ENCODE peak calls at places on chromosomes 16 and 17, in nine cellular contexts. S, J, G, X, T, C, W, E and K are unnamed samples. For H3K36me3, the result is how much of the 10 kb centered on the place peaks cover.

GRCh38 chr17:48628641-48629410 is 2.7 kb upstream of the HOXB9 start:
- DNase-seq in S (peak), J (no peak), G (no peak), X (no peak), T (no peak), C (no peak), W (no peak), E (no peak), K (no peak)

GRCh38 chr17:82831818-82832200 is 8.0 kb downstream of the ZNF750 start:
- DNase-seq in S (peak), J (no peak), G (peak), X (no peak), T (no peak), C (no peak), W (no peak), E (no peak), K (no peak)

GRCh38 chr17:17778308-17779014 is 58.3 kb downstream of the SREBF1 start:
- DNase-seq in S (no peak), J (peak), G (no peak), X (no peak), T (no peak), C (peak), W (no peak), E (no peak), K (no peak)

GRCh38 chr17:16150251-16150859 is 65.0 kb downstream of the NCOR1 start:
- DNase-seq in S (no peak), J (peak), G (no peak), X (no peak), T (no peak), C (no peak), W (no peak), E (no peak), K (no peak)

GRCh38 chr17:73697872-73698271 is 53.6 kb upstream of the SDK2 start:
- DNase-seq in S (no peak), J (no peak), G (no peak), X (no peak), T (no peak), C (no peak), W (no peak), E (no peak), K (peak)

GRCh38 chr16:27364493-27365141 is 37.4 kb upstream of the IL21R start:
- DNase-seq in S (no peak), J (no peak), G (no peak), X (peak), T (no peak), C (no peak), W (no peak), E (no peak), K (no peak)

GRCh38 chr17:39508987-39509386 is 47.7 kb downstream of the CDK12 start:
- DNase-seq in S (no peak), J (no peak), G (no peak), X (no peak), T (no peak), C (no peak), W (no peak), E (no peak), K (no peak)

GRCh38 chr16:86664518-86665318 is 86.4 kb downstream of the FOXL1 start:
- DNase-seq in S (no peak), J (peak), G (no peak), X (no peak), T (no peak), C (no peak), W (no peak), E (no peak), K (no peak)

GRCh38 chr16:87407511-87408112 is 15.5 kb downstream of the MAP1LC3B start:
- DNase-seq in S (no peak), J (peak), G (peak), X (no peak), T (no peak), C (peak), W (peak), E (no peak), K (no peak)

GRCh38 chr17:50211249-50212120 is 10.1 kb upstream of the COL1A1 start:
- DNase-seq in S (no peak), J (peak), G (no peak), X (no peak), T (no peak), C (no peak), W (no peak), E (no peak), K (peak)

GRCh38 chr17:64682261-64683181 is 20.4 kb upstream of the SMURF2 start:
- DNase-seq in S (no peak), J (peak), G (no peak), X (no peak), T (no peak), C (no peak), W (no peak), E (no peak), K (no peak)

GRCh38 chr16:23852794-23853562 is 17.2 kb downstream of the PRKCB start:
- DNase-seq in S (no peak), J (no peak), G (no peak), X (no peak), T (no peak), C (no peak), W (no peak), E (no peak), K (no peak)

GRCh38 chr17:55285340-55286301 is 20.9 kb downstream of the HLF start:
- DNase-seq in S (peak), J (peak), G (peak), X (peak), T (no peak), C (peak), W (no peak), E (no peak), K (no peak)

GRCh38 chr16:49876716-49877129 is 20.8 kb upstream of the ZNF423 start:
- DNase-seq in S (peak), J (peak), G (peak), X (peak), T (peak), C (peak), W (peak), E (no peak), K (peak)

GRCh38 chr16:78444-79145 is 570 bp downstream of the MPG start:
- DNase-seq in S (no peak), J (peak), G (peak), X (peak), T (no peak), C (peak), W (peak), E (no peak), K (no peak)

GRCh38 chr17:58172369-58173071 is 5.7 kb downstream of the OR4D2 start:
- DNase-seq in S (no peak), J (peak), G (no peak), X (no peak), T (peak), C (no peak), W (no peak), E (peak), K (peak)

GRCh38 chr16:85370881-85371651 is 242.1 kb upstream of the GSE1 start:
- DNase-seq in S (peak), J (peak), G (peak), X (no peak), T (no peak), C (peak), W (no peak), E (no peak), K (no peak)

GRCh38 chr16:29909398-29909797 is 9.1 kb downstream of the ASPHD1 start:
- DNase-seq in S (peak), J (peak), G (no peak), X (no peak), T (no peak), C (no peak), W (no peak), E (no peak), K (no peak)

GRCh38 chr16:11651796-11652195 is 16.5 kb upstream of the SNN start:
- DNase-seq in S (no peak), J (no peak), G (no peak), X (no peak), T (no peak), C (no peak), W (no peak), E (no peak), K (no peak)

GRCh38 chr16:74743668-74744299 is 30.8 kb downstream of the FA2H start:
- DNase-seq in S (no peak), J (peak), G (peak), X (peak), T (no peak), C (no peak), W (peak), E (no peak), K (peak)

GRCh38 chr16:78210305-78210704 is 110.9 kb downstream of the WWOX start:
- DNase-seq in S (no peak), J (peak), G (no peak), X (no peak), T (no peak), C (no peak), W (no peak), E (no peak), K (no peak)

GRCh38 chr17:38896373-38896954 is 26.6 kb downstream of the LASP1 start:
- DNase-seq in S (no peak), J (no peak), G (no peak), X (no peak), T (no peak), C (peak), W (peak), E (no peak), K (peak)

GRCh38 chr17:61403846-61404701 is 4.4 kb downstream of the TBX2 start:
- DNase-seq in S (peak), J (no peak), G (no peak), X (no peak), T (no peak), C (no peak), W (peak), E (peak), K (peak)

GRCh38 chr17:77315551-77316190 is 174.9 kb downstream of the SEC14L1 start:
- DNase-seq in S (peak), J (no peak), G (no peak), X (no peak), T (no peak), C (no peak), W (peak), E (no peak), K (peak)

DNA sequence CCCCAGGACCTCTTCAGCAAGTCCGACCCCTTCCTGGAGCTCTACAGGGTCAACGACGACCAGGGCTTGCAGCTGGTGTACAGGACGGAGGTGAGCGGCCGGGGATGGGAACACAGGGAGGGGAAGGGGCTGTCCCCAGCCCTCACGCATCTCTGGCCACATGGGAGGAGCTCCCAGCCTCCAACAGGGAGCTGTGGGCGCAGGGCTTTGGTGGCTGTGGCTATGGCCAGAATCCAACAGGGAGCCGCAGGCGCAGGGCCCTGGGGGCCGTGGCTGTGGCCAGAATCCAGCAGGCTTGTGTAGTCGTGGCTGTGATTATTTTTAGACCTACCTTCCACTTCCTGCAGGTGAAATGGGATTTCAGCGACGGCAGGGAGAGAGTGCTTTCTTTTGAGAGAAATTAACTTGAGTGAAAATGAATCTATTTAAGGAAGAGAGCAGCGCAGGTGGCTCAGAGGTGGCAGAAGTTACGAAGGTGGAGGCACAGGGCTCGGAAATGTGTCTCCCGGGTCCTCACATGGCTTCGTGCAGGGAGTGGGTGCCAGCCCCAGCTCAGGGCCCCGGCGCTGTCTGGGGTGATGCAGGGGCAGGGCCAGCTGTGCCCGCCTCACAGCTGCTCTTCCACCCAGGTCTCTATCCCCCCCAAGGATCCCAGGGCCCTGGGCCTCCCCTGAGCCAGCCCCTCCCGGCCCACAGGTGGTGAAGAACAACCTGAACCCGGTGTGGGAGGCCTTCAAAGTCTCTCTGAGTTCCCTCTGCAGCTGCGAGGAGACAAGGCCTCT is 9.4 kb downstream of the CPNE7 start:
- DNase-seq in S (no peak), J (no peak), G (no peak), X (no peak), T (no peak), C (no peak), W (no peak), E (no peak), K (peak)
- H3K36me3 ChIP-seq in S (under half), J (under half), G (under half), X (under half), T (half or more), C (under half), W (under half), E (under half), K (under half)

DNA sequence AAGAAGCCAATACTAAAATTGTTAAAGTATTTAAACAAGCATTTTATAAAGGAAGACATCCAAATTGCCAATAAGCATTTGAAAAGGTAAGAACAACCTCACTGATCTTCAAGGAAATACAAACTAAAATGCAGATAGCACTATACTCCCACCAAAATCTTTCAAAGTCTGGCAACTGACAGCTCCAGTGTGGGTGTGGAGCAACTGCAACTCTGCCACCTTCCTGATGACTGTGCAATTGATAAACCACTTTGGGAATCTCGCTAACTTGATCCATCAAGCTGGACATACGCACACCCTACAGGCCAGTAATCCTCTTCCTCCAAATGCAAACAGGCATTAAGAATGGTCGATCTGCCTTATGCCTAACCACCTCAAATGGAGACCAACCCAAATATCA is 31.9 kb downstream of the LITAFD start:
- DNase-seq in S (no peak), J (no peak), G (no peak), X (no peak), T (no peak), C (no peak), W (no peak), E (no peak), K (no peak)
- H3K36me3 ChIP-seq in S (under half), J (half or more), G (under half), X (under half), T (half or more), C (under half), W (under half), E (half or more), K (under half)

GRCh38 chr17:3954921-3955320 is 9.3 kb downstream of the ATP2A3 start:
- DNase-seq in S (no peak), J (no peak), G (no peak), X (no peak), T (no peak), C (no peak), W (no peak), E (no peak), K (peak)
- H3K36me3 ChIP-seq in S (under half), J (under half), G (under half), X (under half), T (under half), C (under half), W (under half), E (under half), K (under half)

DNA sequence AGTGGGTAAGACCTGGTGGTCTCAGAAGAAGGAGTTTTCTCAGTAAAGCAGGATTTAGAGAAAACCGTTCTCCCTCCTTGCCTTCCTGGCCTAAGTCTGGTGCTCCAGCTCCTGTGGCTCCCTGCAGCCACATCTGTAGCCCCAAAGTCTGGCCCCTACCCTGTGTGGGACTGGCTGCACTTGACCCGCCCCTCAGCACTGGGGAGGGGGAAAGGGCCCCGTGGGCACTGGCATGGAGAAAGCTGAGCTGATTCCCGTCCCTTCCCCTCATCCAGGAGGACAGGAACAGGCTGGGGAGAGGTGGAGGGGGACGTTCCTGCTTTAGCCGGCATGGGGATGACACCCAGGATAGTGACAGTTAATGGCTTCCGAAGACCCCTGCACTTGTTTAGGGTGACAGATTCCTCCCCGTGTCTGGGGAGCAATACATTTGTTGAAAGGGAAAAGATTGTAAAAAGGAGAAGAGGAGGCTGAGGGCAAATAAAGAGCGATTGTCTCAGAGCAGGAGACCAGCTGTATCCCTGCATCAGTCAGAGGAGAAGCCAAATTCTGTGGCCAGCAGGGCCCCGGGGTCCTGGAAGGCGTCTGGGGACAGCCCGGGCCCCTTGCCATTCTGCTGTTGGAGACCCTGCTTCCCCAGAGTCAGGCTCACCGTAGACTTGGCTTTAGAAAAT is 37.9 kb downstream of the GRIN2C start:
- DNase-seq in S (no peak), J (no peak), G (no peak), X (no peak), T (no peak), C (no peak), W (no peak), E (no peak), K (no peak)
- H3K36me3 ChIP-seq in S (under half), J (under half), G (under half), X (under half), T (under half), C (under half), W (under half), E (under half), K (under half)

GRCh38 chr17:57110152-57110542 is 25.1 kb downstream of the AKAP1 start:
- DNase-seq in S (no peak), J (no peak), G (no peak), X (no peak), T (no peak), C (peak), W (no peak), E (no peak), K (no peak)
- H3K36me3 ChIP-seq in S (under half), J (under half), G (under half), X (under half), T (under half), C (under half), W (under half), E (under half), K (under half)